ENCODE peak calls at places on chromosomes 4 and X, in nine cellular contexts. T is esophagus squamous epithelium, U is esophagus muscularis mucosa, F is HepG2, O is gastrocnemius medialis, J is upper lobe of left lung, A is suprapubic skin, S is IMR-90, P is H1. R is an unnamed sample.

GRCh38 chrX:123818243-123818642 is 41.6 kb upstream of the XIAP start:
- DNase-seq in T (no peak), U (no peak), F (peak; percentile 63), O (no peak), J (no peak), A (no peak), S (peak; percentile 84), P (no peak), R (no peak)

GRCh38 chrX:155211208-155211607 is 5.1 kb upstream of the VBP1 start:
- DNase-seq in T (no peak), U (no peak), F (no peak), O (no peak), J (no peak), A (no peak), S (no peak), P (no peak), R (no peak)

GRCh38 chr4:175246941-175247340 is 328.8 kb downstream of the ADAM29 start:
- DNase-seq in T (no peak), U (no peak), F (no peak), O (no peak), J (no peak), A (no peak), S (peak; percentile 21), P (no peak), R (no peak)

GRCh38 chr4:125590158-125590557 is 275.4 kb downstream of the FAT4 start:
- DNase-seq in T (no peak), U (no peak), F (peak; percentile 18), O (no peak), J (no peak), A (no peak), S (no peak), P (no peak), R (no peak)

GRCh38 chr4:156547891-156548290 is 423.7 kb downstream of the PDGFC start:
- DNase-seq in T (no peak), U (no peak), F (no peak), O (no peak), J (no peak), A (no peak), S (peak; percentile 23), P (no peak), R (no peak)

GRCh38 chrX:74297766-74298165 is 6.2 kb upstream of the ZCCHC13 start:
- DNase-seq in T (no peak), U (no peak), F (no peak), O (no peak), J (no peak), A (no peak), S (no peak), P (no peak), R (no peak)

GRCh38 chr4:177369372-177369771 is 59.7 kb downstream of the NEIL3 start:
- DNase-seq in T (no peak), U (no peak), F (no peak), O (no peak), J (no peak), A (no peak), S (peak; percentile 91), P (no peak), R (no peak)

GRCh38 chrX:141375011-141375730 is 132.9 kb upstream of the SPANXC start:
- DNase-seq in T (no peak), U (no peak), F (no peak), O (no peak), J (no peak), A (no peak), S (peak; percentile 1), P (no peak), R (no peak)

GRCh38 chr4:24748023-24748422 is 47.4 kb upstream of the SOD3 start:
- DNase-seq in T (no peak), U (no peak), F (no peak), O (no peak), J (no peak), A (no peak), S (no peak), P (no peak), R (no peak)

GRCh38 chr4:24750106-24750505 is 45.3 kb upstream of the SOD3 start:
- DNase-seq in T (no peak), U (no peak), F (no peak), O (no peak), J (no peak), A (no peak), S (no peak), P (no peak), R (no peak)

GRCh38 chr4:24745172-24745895 is 50.0 kb upstream of the SOD3 start:
- DNase-seq in T (no peak), U (no peak), F (no peak), O (no peak), J (no peak), A (no peak), S (no peak), P (no peak), R (no peak)

GRCh38 chr4:24748758-24749350 is 46.5 kb upstream of the SOD3 start:
- DNase-seq in T (no peak), U (no peak), F (no peak), O (no peak), J (no peak), A (no peak), S (no peak), P (no peak), R (no peak)

DNA sequence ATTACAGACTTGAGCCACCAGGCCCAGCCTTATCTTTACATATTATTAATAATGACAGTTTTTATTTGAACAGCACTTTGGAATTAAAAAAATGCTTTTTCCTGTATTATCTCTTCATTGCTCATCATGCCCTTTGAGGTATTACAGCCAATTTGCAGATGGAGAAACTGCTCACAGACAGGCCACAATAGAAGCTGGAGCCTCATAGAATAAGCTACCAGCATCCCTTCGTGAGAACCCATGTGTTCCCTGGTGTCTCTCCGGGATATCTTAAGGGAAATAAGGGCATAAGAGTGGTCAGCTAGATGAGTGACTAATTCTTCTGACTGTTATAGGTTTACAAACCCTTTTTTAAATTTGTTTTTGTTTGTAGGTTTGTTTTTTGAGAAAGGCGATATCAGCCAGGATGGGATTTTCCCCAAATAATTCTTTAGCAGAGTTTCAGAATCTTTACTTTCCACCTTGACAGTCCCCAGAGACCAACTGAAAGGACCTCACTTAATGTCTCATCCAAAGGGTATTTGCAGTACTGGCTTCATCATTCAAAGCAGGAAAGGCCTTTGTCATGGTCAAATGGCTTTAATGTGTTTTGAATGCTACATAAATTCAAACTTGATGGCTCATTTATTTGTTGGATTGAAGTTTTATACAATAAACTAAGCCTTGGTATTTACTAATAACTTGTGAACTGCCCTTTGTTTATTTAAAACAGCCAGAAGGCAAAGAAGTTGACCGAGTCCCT is 48.0 kb upstream of the SOD3 start:
- DNase-seq in T (no peak), U (no peak), F (no peak), O (no peak), J (no peak), A (no peak), S (no peak), P (no peak), R (no peak)
- TF ChIP-seq CTCF in T (no peak), U (no peak), F (no peak), O (no peak), J (no peak), A (no peak), S (no peak), P (no peak), R (no peak)

GRCh38 chrX:40146471-40147398 is 49.0 kb upstream of the BCOR start:
- DNase-seq in T (no peak), U (no peak), F (no peak), O (no peak), J (peak; percentile 50), A (no peak), S (peak; percentile 46), P (no peak), R (no peak)
- TF ChIP-seq POLR2A in T (no peak), U (no peak), F (no peak), O (peak; percentile 60), J (no peak), A (no peak), S (no peak), P (no peak), R (no peak)

GRCh38 chrX:102599084-102599949 is at the start of gene ARMCX5:
- DNase-seq in T (peak; percentile 21), U (no peak), F (peak; percentile 82), O (peak; percentile 38), J (peak; percentile 71), A (peak; percentile 75), S (peak; percentile 87), P (peak; percentile 39), R (peak; percentile 92)

GRCh38 chrX:102604327-102604726 is 5.0 kb downstream of the ARMCX5 start:
- DNase-seq in T (no peak), U (no peak), F (no peak), O (no peak), J (no peak), A (no peak), S (no peak), P (no peak), R (no peak)

GRCh38 chrX:102599950-102600579 is 750 bp downstream of the ARMCX5 start:
- DNase-seq in T (no peak), U (no peak), F (no peak), O (no peak), J (no peak), A (no peak), S (peak; percentile 42), P (no peak), R (no peak)
- H3K4me3 ChIP-seq in T (peak overlapping the region; percentile 61), U (peak overlapping the region; percentile 60), F (peak overlapping the region; percentile 74), O (peak overlapping the region; percentile 62), J (peak overlapping the region; percentile 59), A (peak overlapping the region; percentile 55), S (peak overlapping the region; percentile 93), P (peak overlapping the region; percentile 70), R (peak overlapping the region; percentile 38)

GRCh38 chr4:1854752-1855151 is 1.2 kb downstream of the LETM1 start:
- DNase-seq in T (no peak), U (no peak), F (no peak), O (no peak), J (no peak), A (no peak), S (no peak), P (no peak), R (no peak)

GRCh38 chr4:1855334-1856070 is 454 bp downstream of the LETM1 start:
- DNase-seq in T (no peak), U (no peak), F (no peak), O (no peak), J (peak; percentile 33), A (no peak), S (no peak), P (no peak), R (no peak)

GRCh38 chr4:1856920-1857699 is 1.2 kb upstream of the LETM1 start:
- DNase-seq in T (no peak), U (no peak), F (no peak), O (no peak), J (peak; percentile 37), A (no peak), S (no peak), P (no peak), R (no peak)

GRCh38 chr4:1857931-1858330 is 2.0 kb upstream of the LETM1 start:
- DNase-seq in T (no peak), U (no peak), F (no peak), O (no peak), J (no peak), A (no peak), S (no peak), P (no peak), R (no peak)

DNA sequence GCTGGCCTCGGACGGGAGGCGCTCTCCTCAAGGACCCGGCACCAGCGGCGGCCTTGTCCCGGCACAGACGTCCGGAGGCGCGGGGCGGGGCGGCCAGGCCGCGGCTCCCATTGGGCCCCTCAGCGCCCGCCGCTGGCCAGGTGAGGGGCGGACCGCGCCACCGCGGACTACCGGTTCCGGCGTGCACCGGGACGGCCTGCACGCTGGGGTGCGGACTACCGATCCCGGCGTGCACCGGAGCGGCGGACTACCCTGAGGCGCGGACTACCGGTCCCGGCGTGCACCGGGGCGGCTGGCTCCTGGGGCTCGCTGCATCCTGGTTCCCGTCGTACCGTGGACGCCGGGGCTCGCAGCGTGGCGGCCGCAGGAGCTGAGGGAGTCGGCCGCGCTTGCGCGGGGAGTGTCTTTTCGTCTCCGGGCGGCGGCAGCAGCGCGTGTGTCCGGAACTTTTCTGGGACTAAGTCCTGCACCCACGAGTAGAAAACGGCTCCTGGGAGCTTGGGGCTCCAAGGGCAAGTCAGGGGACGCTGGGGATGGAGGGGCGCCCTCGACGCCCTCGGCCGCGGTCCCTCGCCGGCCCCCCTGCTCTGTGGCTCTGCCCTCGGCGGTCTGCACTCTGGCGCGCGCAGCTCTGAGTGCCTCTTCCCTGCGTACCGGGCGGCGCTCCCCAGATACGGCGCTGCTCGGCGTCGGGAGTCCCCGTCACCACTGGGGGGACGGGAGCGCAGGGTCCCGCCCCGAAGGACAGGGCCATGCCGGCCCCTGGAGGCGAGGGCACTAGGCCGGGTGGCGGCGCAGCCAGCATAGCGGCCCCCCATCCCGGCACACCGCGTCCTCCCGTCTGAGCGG is at the start of gene LETM1:
- DNase-seq in T (peak; percentile 76), U (peak; percentile 97), F (peak; percentile 84), O (peak; percentile 95), J (peak; percentile 98), A (peak; percentile 96), S (peak; percentile 95), P (peak; percentile 72), R (peak; percentile 99)
- TF ChIP-seq CTCF in T (peak; percentile 11), U (no peak), F (peak; percentile 47), O (peak; percentile 10), J (peak; percentile 59), A (no peak), S (peak; percentile 15), P (no peak), R (no peak)